ENCODE peak calls at places on chromosomes 1 and 21, in five cellular contexts. G, B, X, C and Z are unnamed samples.

GRCh38 chr21:15839026-15839425 is 109.2 kb downstream of the USP25 start:
- DNase-seq in G (no peak), B (no peak), X (no peak), C (no peak), Z (no peak)

GRCh38 chr1:203781962-203782361 is 13.5 kb upstream of the ZBED6 start:
- DNase-seq in G (no peak), B (no peak), X (no peak), C (no peak), Z (no peak)

GRCh38 chr1:10122926-10123325 is 87.4 kb upstream of the KIF1B start:
- DNase-seq in G (peak), B (no peak), X (no peak), C (no peak), Z (no peak)

GRCh38 chr1:39381839-39382238 is 109.6 kb upstream of the BMP8A start:
- DNase-seq in G (peak), B (no peak), X (no peak), C (peak), Z (no peak)

GRCh38 chr1:2126331-2127180 is 68.0 kb downstream of the FAAP20 start:
- DNase-seq in G (no peak), B (peak), X (no peak), C (no peak), Z (no peak)

GRCh38 chr1:11100149-11100493 is 452 bp upstream of the EXOSC10 start:
- DNase-seq in G (no peak), B (no peak), X (no peak), C (no peak), Z (no peak)

GRCh38 chr1:59492500-59492899 is 195.6 kb downstream of the FGGY start:
- DNase-seq in G (no peak), B (no peak), X (no peak), C (no peak), Z (no peak)

GRCh38 chr1:150362721-150363425 is 1.1 kb upstream of the RPRD2 start:
- DNase-seq in G (no peak), B (no peak), X (no peak), C (no peak), Z (no peak)

GRCh38 chr1:1272341-1273151 is 1.1 kb downstream of the UBE2J2 start:
- DNase-seq in G (no peak), B (no peak), X (no peak), C (no peak), Z (no peak)

DNA sequence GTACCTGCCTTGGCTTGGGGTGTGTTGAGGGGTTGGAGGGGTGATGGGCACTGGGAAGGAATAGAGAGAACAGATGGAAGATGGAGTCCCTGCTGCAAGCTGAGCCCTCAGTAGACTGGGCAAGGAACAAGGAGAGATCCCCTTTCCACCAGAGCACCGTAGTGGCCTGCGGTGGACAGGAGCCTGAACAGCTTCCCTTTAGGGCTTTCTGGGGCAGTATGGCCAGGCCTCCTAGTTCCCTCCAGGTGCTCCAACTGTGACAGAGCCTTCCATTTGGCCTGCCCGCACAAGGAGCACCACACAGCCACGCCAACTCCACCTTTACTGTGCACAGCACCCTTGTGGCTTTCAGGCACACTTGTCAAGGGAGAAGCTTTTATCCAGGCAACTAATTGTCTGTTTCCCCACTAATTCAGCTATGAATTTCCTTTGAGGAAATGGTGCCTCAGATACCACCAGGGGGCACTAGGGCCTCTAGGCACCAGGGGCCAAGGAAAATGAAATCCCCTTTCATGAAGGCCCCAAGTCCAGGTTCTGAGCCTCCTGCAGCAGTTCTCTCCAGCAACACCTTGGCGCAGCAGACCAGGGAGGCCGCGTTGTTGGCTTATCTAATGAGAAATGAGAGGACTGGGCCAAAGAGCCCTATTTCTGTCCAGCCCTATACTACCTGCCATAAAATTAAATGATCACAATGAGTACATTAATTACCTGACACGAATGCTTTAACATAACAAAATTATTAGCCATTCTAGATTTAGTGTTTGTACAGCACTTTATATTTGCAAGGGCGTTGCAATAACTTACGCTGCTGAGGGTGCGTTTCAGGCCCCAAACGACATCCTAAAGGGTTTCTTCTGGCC is 23.1 kb upstream of the ERI3 start:
- DNase-seq in G (peak), B (peak), X (peak), C (peak), Z (peak)
- H3K27ac ChIP-seq in G (no peak), B (no peak), X (no peak), C (no peak), Z (no peak)

GRCh38 chr21:37220433-37220980 is 46.6 kb downstream of the VPS26C start:
- DNase-seq in G (peak), B (no peak), X (no peak), C (no peak), Z (peak)
- TF ChIP-seq CTCF in G (peak), B (no peak), X (no peak), C (peak), Z (no peak)

GRCh38 chr1:80673935-80674597 is 1126.7 kb upstream of the ADGRL2 start:
- DNase-seq in G (no peak), B (peak), X (no peak), C (no peak), Z (no peak)
- H3K27ac ChIP-seq in G (no peak), B (peak), X (no peak), C (no peak), Z (no peak)

GRCh38 chr21:35195232-35195631 is 146.1 kb upstream of the RUNX1 start:
- DNase-seq in G (peak), B (no peak), X (no peak), C (no peak), Z (no peak)
- TF ChIP-seq CTCF in G (no peak), B (no peak), X (no peak), C (no peak), Z (no peak)

GRCh38 chr1:207851696-207852095 is 59.2 kb downstream of the CD34 start:
- DNase-seq in G (no peak), B (no peak), X (no peak), C (no peak), Z (no peak)
- H3K27ac ChIP-seq in G (no peak), B (no peak), X (no peak), C (no peak), Z (no peak)

DNA sequence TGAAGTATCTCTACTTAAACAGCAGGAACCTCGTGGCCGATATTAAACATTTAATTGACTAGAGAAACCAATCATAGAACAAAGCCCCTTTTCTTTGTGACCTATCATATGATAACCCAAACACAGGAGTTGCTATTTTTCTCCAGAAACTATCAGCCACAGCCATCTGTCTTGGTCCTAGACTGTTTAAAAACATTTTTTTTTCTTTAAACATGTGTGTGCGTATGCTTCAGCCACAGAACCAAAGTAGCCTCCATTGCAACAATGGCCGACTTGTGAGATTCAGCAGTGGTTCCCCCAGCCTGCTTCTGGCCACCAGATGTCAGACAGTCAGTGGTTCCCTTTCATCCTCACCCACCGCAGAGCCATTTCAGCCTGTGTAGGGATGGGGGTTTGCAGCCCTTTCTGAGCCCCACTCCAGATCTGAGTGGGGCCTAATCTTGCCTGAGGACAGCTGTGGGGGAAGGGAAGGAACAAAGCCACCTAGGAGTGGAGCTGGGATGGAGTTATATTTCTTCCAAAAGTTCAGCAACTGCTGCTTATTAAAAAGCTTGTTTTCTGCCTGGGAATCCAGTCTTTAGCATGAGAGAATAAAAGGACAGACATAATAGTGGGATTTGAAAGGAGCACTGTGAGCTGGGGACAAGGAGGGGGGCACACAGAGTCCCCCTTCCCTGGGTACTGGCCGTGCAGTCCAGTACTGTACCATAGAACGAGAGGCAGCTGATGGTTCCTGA is 11.7 kb upstream of the IGSF3 start:
- DNase-seq in G (no peak), B (peak), X (peak), C (no peak), Z (no peak)
- TF ChIP-seq CTCF in G (peak), B (peak), X (peak), C (no peak), Z (no peak)

DNA sequence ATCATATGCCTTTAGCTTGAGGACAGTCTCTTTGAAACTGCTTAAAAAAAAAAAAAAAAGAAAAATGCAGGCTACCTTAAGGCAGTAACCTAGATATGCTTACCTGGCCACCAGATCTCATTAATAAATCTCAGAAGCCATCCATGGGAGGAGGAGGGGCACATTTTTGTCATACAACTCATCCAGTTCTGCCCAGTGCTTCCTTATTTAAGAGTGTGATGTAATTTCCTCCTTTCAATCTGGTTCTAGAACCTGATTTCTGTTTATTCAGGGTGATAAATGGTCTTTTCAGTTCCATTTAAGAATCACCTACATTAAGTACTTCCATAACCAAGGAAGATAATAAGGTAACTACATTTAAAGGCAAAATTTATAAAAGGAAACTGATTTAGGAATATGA is 6.1 kb downstream of the ERRFI1 start:
- DNase-seq in G (no peak), B (no peak), X (no peak), C (no peak), Z (peak)
- H3K27ac ChIP-seq in G (no peak), B (peak), X (no peak), C (no peak), Z (peak)

GRCh38 chr1:21524686-21525339 is 15.6 kb downstream of the ALPL start:
- DNase-seq in G (no peak), B (peak), X (no peak), C (no peak), Z (no peak)
- TF ChIP-seq CTCF in G (no peak), B (no peak), X (no peak), C (no peak), Z (no peak)

GRCh38 chr1:51673279-51673678 is 56.4 kb downstream of the OSBPL9 start:
- DNase-seq in G (no peak), B (no peak), X (no peak), C (no peak), Z (no peak)

GRCh38 chr1:51667556-51667955 is 50.7 kb downstream of the OSBPL9 start:
- DNase-seq in G (no peak), B (no peak), X (no peak), C (no peak), Z (no peak)

GRCh38 chr1:51666463-51666862 is 49.6 kb downstream of the OSBPL9 start:
- DNase-seq in G (peak), B (no peak), X (no peak), C (no peak), Z (no peak)

GRCh38 chr1:51671527-51672325 is 54.8 kb downstream of the OSBPL9 start:
- DNase-seq in G (peak), B (no peak), X (no peak), C (no peak), Z (no peak)

DNA sequence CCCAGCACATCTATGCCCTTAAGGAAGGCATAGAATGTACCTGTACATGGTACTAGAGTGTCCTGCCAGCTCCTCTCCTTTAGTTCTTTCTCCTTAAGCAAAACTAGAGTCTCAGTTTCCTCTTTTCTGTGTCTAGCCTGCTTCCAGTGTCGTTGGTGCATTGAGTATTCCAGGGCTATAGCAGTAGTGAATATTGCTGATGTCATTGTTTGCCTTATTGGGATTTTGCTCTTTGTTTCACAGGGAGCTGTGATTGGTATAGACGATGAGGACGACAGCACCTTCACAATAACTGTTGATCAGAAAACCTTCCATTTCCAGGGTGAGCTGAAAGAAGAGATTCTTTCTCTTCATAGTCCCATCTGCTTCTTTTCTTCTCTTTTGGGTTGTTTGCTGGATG is 52.3 kb downstream of the OSBPL9 start:
- DNase-seq in G (no peak), B (no peak), X (no peak), C (no peak), Z (no peak)
- H3K27ac ChIP-seq in G (no peak), B (no peak), X (no peak), C (no peak), Z (no peak)

DNA sequence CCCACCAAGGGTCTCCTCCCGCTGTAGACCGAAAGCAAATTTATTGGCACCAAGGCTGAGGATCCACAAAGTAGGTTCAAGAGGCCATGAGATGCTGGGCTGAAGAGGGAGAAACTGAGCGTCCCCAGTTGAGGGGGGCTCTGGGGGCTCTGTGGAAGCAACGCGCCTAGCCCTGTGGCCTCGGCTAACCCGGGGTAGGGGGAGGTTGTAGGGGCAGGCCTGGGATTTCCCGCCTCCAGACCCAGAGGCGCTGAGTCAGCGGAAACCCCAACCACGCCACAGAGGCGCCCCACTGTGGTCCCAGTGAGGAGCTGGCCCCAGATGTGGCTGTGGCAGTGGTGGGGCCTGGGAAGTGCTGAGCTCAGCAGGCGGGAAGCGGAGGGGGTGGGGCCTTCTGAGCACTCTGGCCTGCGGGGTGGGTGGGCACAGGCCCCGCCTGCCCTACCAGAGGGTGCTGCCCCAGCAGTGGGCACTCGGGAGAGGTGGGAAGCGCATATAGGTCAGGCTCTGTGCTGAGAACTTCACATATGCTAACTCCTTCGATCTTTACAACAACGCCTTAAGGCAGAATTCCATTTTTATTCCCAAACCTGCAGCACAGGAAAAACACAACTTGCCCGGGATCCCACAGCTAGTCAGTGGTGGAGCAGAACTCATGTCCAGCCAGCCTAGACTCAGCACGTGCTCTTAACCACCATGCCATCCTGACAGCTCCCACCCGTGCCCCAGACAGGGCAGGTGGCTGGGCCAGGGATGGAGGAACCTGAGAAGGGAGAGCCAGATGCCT is 1.5 kb upstream of the COL16A1 start:
- DNase-seq in G (peak), B (peak), X (peak), C (peak), Z (peak)
- TF ChIP-seq CTCF in G (peak), B (peak), X (peak), C (peak), Z (peak)